ENCODE peak calls at places on chromosomes 2 and 18, in nine cellular contexts. X is stimulated activated naive CD8-positive, alpha-beta T cell treated with anti-CD3 and anti-CD28 coated beads, Interleukin-15, Interleukin-2, amounts not matched to agents 100 U/mL and 50 U/mL, for 24 hours; E is HS-5; M is RPMI8226; C is T-helper 1 cell; H is HTR-8/SVneo; Y is BE2C; W is Kasumi-1; U is stomach. L is an unnamed sample.

GRCh38 chr18:8052237-8052701 is 485.2 kb downstream of the PTPRM start:
- DNase-seq in X (peak), E (no peak), M (peak), C (no peak), H (no peak), Y (no peak), W (no peak), U (no peak), L (peak)

GRCh38 chr2:118672571-118673158 is 174.8 kb downstream of the EN1 start:
- DNase-seq in X (no peak), E (no peak), M (no peak), C (no peak), H (no peak), Y (no peak), W (no peak), U (no peak), L (no peak)

GRCh38 chr2:6526093-6526824 is 339.4 kb downstream of the CMPK2 start:
- DNase-seq in X (no peak), E (no peak), M (peak), C (no peak), H (no peak), Y (peak), W (no peak), U (peak), L (no peak)

GRCh38 chr2:136917281-136917680 is 151.9 kb downstream of the THSD7B start:
- DNase-seq in X (no peak), E (no peak), M (no peak), C (no peak), H (no peak), Y (peak), W (no peak), U (no peak), L (no peak)

GRCh38 chr2:144466637-144467036 is 53.3 kb downstream of the ZEB2 start:
- DNase-seq in X (no peak), E (no peak), M (no peak), C (no peak), H (no peak), Y (no peak), W (no peak), U (no peak), L (no peak)

GRCh38 chr18:52499646-52500045 is 159.6 kb downstream of the DCC start:
- DNase-seq in X (no peak), E (no peak), M (no peak), C (no peak), H (no peak), Y (no peak), W (no peak), U (no peak), L (no peak)

GRCh38 chr2:96157649-96158553 is 12.7 kb upstream of the DUSP2 start:
- DNase-seq in X (peak), E (no peak), M (no peak), C (peak), H (no peak), Y (no peak), W (no peak), U (no peak), L (peak)

GRCh38 chr2:100632021-100632420 is 69.2 kb downstream of the PDCL3 start:
- DNase-seq in X (no peak), E (no peak), M (no peak), C (no peak), H (no peak), Y (no peak), W (no peak), U (no peak), L (no peak)

GRCh38 chr2:37549598-37549997 is 121.8 kb downstream of the CDC42EP3 start:
- DNase-seq in X (no peak), E (no peak), M (no peak), C (no peak), H (no peak), Y (no peak), W (no peak), U (no peak), L (no peak)